ENCODE peak calls at places on chromosomes 3 and 15, in eight cellular contexts. V is stimulated activated CD4-positive, alpha-beta T cell treated with anti-CD3 and anti-CD28 coated beads, Interleukin-2, amount 100 ng/mL, for 48 hours; O is mucosa of gallbladder; L is central memory CD4-positive, alpha-beta T cell; Z is NCI-H345; P is fibroblast of mammary gland; C is cardiac muscle cell; F is lower leg skin. K is an unnamed sample.
A peak's percentile ranks its signal among the peaks of the same experiment; 100 is the strongest.

GRCh38 chr3:4493931-4494806 is 1.0 kb downstream of the ITPR1 start:
- DNase-seq in L (peak; percentile 25), Z (no peak), F (no peak), P (peak; percentile 25), C (peak; percentile 51), O (no peak), V (no peak), K (no peak)

GRCh38 chr3:197501879-197502620 is 53.7 kb downstream of the BDH1 start:
- DNase-seq in L (no peak), V (peak; percentile 51), O (peak; percentile 55), P (peak; percentile 58), F (no peak), C (peak; percentile 84), Z (no peak), K (no peak)

GRCh38 chr3:16885948-16886683 is 1.4 kb downstream of the PLCL2 start:
- DNase-seq in Z (no peak), V (no peak), C (peak; percentile 56), L (peak; percentile 23), F (no peak), P (peak; percentile 45), O (no peak), K (no peak)

GRCh38 chr15:67307889-67308597 is 53.5 kb downstream of the IQCH start:
- DNase-seq in F (no peak), Z (no peak), V (no peak), L (no peak), P (no peak), O (no peak), C (peak; percentile 17), K (no peak)

GRCh38 chr15:33029247-33029646 is 165.3 kb downstream of the FMN1 start:
- DNase-seq in Z (no peak), F (no peak), O (no peak), L (no peak), P (no peak), V (no peak), C (no peak), K (no peak)

GRCh38 chr3:30042274-30042859 is 564.0 kb upstream of the TGFBR2 start:
- DNase-seq in O (peak; percentile 56), P (peak; percentile 85), F (no peak), C (peak; percentile 87), Z (peak; percentile 61), L (peak; percentile 33), V (peak; percentile 54), K (no peak)

GRCh38 chr15:70327328-70328136 is 229.8 kb upstream of the TLE3 start:
- DNase-seq in Z (no peak), F (no peak), C (peak; percentile 92), P (peak; percentile 83), V (no peak), O (no peak), L (no peak), K (peak; percentile 53)

GRCh38 chr3:133887075-133887950 is 8.4 kb downstream of the RAB6B start:
- DNase-seq in O (no peak), Z (no peak), P (no peak), C (no peak), F (peak; percentile 72), L (no peak), V (no peak), K (peak; percentile 73)

GRCh38 chr15:84955089-84955848 is 26.4 kb upstream of the PDE8A start:
- DNase-seq in L (peak; percentile 36), V (peak; percentile 23), O (peak; percentile 75), C (peak; percentile 83), F (peak; percentile 92), P (peak; percentile 76), Z (peak; percentile 57), K (no peak)

GRCh38 chr15:37984368-37984767 is 49.9 kb downstream of the TMCO5A start:
- DNase-seq in P (no peak), C (no peak), Z (no peak), V (no peak), L (no peak), O (no peak), F (no peak), K (no peak)

GRCh38 chr3:12224181-12225147 is 64.4 kb upstream of the PPARG start:
- DNase-seq in F (no peak), C (peak; percentile 98), O (peak; percentile 88), L (no peak), P (peak; percentile 99), Z (no peak), V (no peak), K (no peak)

GRCh38 chr3:177051419-177051818 is 145.9 kb downstream of the TBL1XR1 start:
- DNase-seq in O (no peak), C (peak; percentile 53), P (no peak), V (no peak), L (no peak), F (no peak), Z (no peak), K (no peak)

GRCh38 chr15:90686435-90687218 is 30.5 kb upstream of the BLM start:
- DNase-seq in Z (no peak), L (peak; percentile 40), V (no peak), F (no peak), O (no peak), C (no peak), P (no peak), K (no peak)

GRCh38 chr3:81249540-81250029 is 511.9 kb downstream of the GBE1 start:
- DNase-seq in C (peak; percentile 29), Z (peak; percentile 38), F (no peak), O (peak; percentile 40), L (no peak), P (peak; percentile 57), V (no peak), K (no peak)

GRCh38 chr3:46835486-46835885 is 27.8 kb downstream of the MYL3 start:
- DNase-seq in L (no peak), F (no peak), O (no peak), V (no peak), Z (no peak), C (no peak), P (no peak), K (no peak)

GRCh38 chr3:47163023-47163989 is 607 bp downstream of the SETD2 start:
- DNase-seq in O (peak; percentile 18), P (peak; percentile 29), F (peak; percentile 88), C (peak; percentile 42), Z (peak; percentile 20), L (peak; percentile 60), V (peak; percentile 36), K (peak; percentile 86)

GRCh38 chr15:80461370-80462060 is 57.3 kb downstream of the ARNT2 start:
- DNase-seq in O (no peak), Z (no peak), P (no peak), V (no peak), F (no peak), L (no peak), C (peak; percentile 70), K (no peak)

GRCh38 chr15:78879517-78880241 is 7.0 kb downstream of the MORF4L1 start:
- DNase-seq in F (no peak), P (peak; percentile 58), L (no peak), V (no peak), O (no peak), C (peak; percentile 20), Z (no peak), K (no peak)

K was measured in osteocyte.